ENCODE peak calls at places on chromosomes 3 and 15, in five cellular contexts. V is activated gamma-delta T cell treated with anti-CD3 and anti-CD28 coated beads, Interleukin-2, amount 50 U/mL, for 16 hours; B is ACHN; L is progenitor cell of endocrine pancreas; N is activated CD4-positive, alpha-beta T cell treated with anti-CD3 and anti-CD28 coated beads for 24 hours. E is an unnamed sample.

GRCh38 chr3:144051211-144051610 is 79.6 kb downstream of the DIPK2A start:
- DNase-seq in V (no peak), B (no peak), L (no peak), N (no peak), E (no peak)

GRCh38 chr3:88986834-88987233 is 120.6 kb upstream of the EPHA3 start:
- DNase-seq in V (no peak), B (no peak), L (no peak), N (no peak), E (no peak)

GRCh38 chr3:45043715-45044299 is 17.7 kb downstream of the CLEC3B start:
- DNase-seq in V (no peak), B (peak), L (no peak), N (no peak), E (no peak)

GRCh38 chr3:179324270-179324754 is 1.5 kb downstream of the ZNF639 start:
- DNase-seq in V (no peak), B (peak), L (no peak), N (no peak), E (no peak)

GRCh38 chr3:9211155-9211950 is 38.1 kb downstream of the SRGAP3 start:
- DNase-seq in V (no peak), B (no peak), L (no peak), N (no peak), E (no peak)

GRCh38 chr3:133413166-133414020 is 13.5 kb downstream of the BFSP2 start:
- DNase-seq in V (no peak), B (no peak), L (no peak), N (no peak), E (no peak)

GRCh38 chr3:195385526-195385925 is 57.3 kb downstream of the ACAP2 start:
- DNase-seq in V (no peak), B (peak), L (no peak), N (no peak), E (no peak)

GRCh38 chr3:108218811-108219210 is 3.4 kb downstream of the IFT57 start:
- DNase-seq in V (no peak), B (no peak), L (no peak), N (no peak), E (no peak)

GRCh38 chr15:92017882-92018534 is 164.5 kb downstream of the SLCO3A1 start:
- DNase-seq in V (no peak), B (no peak), L (no peak), N (no peak), E (no peak)

GRCh38 chr3:161104561-161105551 is at the start of gene B3GALNT1:
- DNase-seq in V (no peak), B (peak), L (peak), N (peak), E (no peak)

GRCh38 chr3:133948131-133948810 is 52.6 kb upstream of the RAB6B start:
- DNase-seq in V (no peak), B (no peak), L (no peak), N (no peak), E (no peak)

GRCh38 chr3:45066109-45066801 is 40.2 kb downstream of the CLEC3B start:
- DNase-seq in V (no peak), B (no peak), L (no peak), N (no peak), E (no peak)

GRCh38 chr15:97963779-97964178 is 3.3 kb downstream of the ARRDC4 start:
- DNase-seq in V (no peak), B (no peak), L (no peak), N (no peak), E (no peak)

GRCh38 chr15:95085056-95085455 is 853.7 kb downstream of the MCTP2 start:
- DNase-seq in V (no peak), B (no peak), L (no peak), N (no peak), E (no peak)

GRCh38 chr15:64014995-64015394 is 31.3 kb downstream of the DAPK2 start:
- DNase-seq in V (no peak), B (no peak), L (no peak), N (no peak), E (no peak)

GRCh38 chr15:34335176-34335575 is 2.4 kb downstream of the SLC12A6 start:
- DNase-seq in V (no peak), B (no peak), L (no peak), N (no peak), E (no peak)

GRCh38 chr15:78306176-78306774 is 6.9 kb upstream of the SKIC8 start:
- DNase-seq in V (no peak), B (peak), L (no peak), N (no peak), E (no peak)

GRCh38 chr3:85781806-85782205 is 823.0 kb downstream of the CADM2 start:
- DNase-seq in V (no peak), B (no peak), L (no peak), N (no peak), E (no peak)

GRCh38 chr3:152779649-152780048 is 55.3 kb upstream of the P2RY1 start:
- DNase-seq in V (no peak), B (no peak), L (no peak), N (no peak), E (peak)

GRCh38 chr15:64667736-64668161 is 107.6 kb downstream of the RBPMS2 start:
- DNase-seq in V (no peak), B (peak), L (no peak), N (no peak), E (no peak)

GRCh38 chr3:69088033-69088432 is 3.3 kb downstream of the ARL6IP5 start:
- DNase-seq in V (no peak), B (peak), L (no peak), N (no peak), E (no peak)

GRCh38 chr3:38706961-38707360 is 57.5 kb upstream of the SCN5A start:
- DNase-seq in V (no peak), B (no peak), L (no peak), N (no peak), E (no peak)

GRCh38 chr15:67178569-67179210 is 75.8 kb downstream of the AAGAB start:
- DNase-seq in V (no peak), B (peak), L (no peak), N (no peak), E (no peak)

E was measured in iPS DF 6.9.